ENCODE peak calls at places on chromosomes 5 and 9, in nine cellular contexts. Y, F, I, Z, T, P, O, K and M are unnamed samples.

GRCh38 chr9:86434039-86434726 is 80.0 kb upstream of the TUT7 start:
- DNase-seq in T (peak), Z (no peak), O (no peak), Y (no peak), P (no peak), I (peak), K (peak), F (peak), M (peak)

GRCh38 chr5:64635056-64635686 is 55.1 kb upstream of the SHISAL2B start:
- DNase-seq in O (no peak), Y (no peak), Z (no peak), I (peak), F (peak), T (no peak), K (peak), P (no peak), M (peak)

GRCh38 chr5:151205411-151205810 is 18.5 kb downstream of the CCDC69 start:
- DNase-seq in O (no peak), P (no peak), K (no peak), Z (no peak), T (no peak), F (no peak), I (no peak), Y (no peak), M (no peak)

GRCh38 chr5:9498541-9499497 is 47.1 kb downstream of the SEMA5A start:
- DNase-seq in T (no peak), K (peak), Y (no peak), O (no peak), Z (no peak), P (no peak), I (peak), F (no peak), M (peak)

GRCh38 chr9:132878695-132879064 is at the start of gene SPACA9:
- DNase-seq in P (no peak), T (no peak), F (no peak), K (peak), Z (peak), O (peak), Y (peak), I (no peak), M (peak)

GRCh38 chr9:119365291-119366027 is 3.8 kb downstream of the BRINP1 start:
- DNase-seq in F (no peak), P (no peak), T (peak), O (no peak), Y (no peak), K (peak), Z (no peak), I (no peak), M (peak)

GRCh38 chr9:79757906-79758669 is 186.3 kb downstream of the TLE4 start:
- DNase-seq in O (no peak), K (no peak), P (no peak), F (no peak), Z (no peak), Y (no peak), I (no peak), T (no peak), M (no peak)

GRCh38 chr9:121958530-121958929 is 134.6 kb downstream of the TTLL11 start:
- DNase-seq in Z (no peak), I (peak), F (no peak), P (no peak), K (no peak), O (no peak), T (no peak), Y (no peak), M (no peak)

GRCh38 chr9:76516871-76517270 is 57.9 kb downstream of the GCNT1 start:
- DNase-seq in F (no peak), Y (no peak), Z (no peak), K (no peak), I (no peak), O (no peak), P (no peak), T (no peak), M (no peak)

GRCh38 chr5:121698690-121699089 is 153.0 kb upstream of the FTMT start:
- DNase-seq in Z (no peak), T (no peak), P (no peak), I (no peak), F (no peak), O (no peak), Y (no peak), K (no peak), M (no peak)

GRCh38 chr5:98585661-98586310 is 187.7 kb upstream of the RGMB start:
- DNase-seq in T (no peak), P (no peak), F (no peak), I (no peak), O (no peak), K (no peak), Z (no peak), Y (no peak), M (no peak)

GRCh38 chr9:133979124-133979920 is 12.8 kb downstream of the VAV2 start:
- DNase-seq in T (no peak), I (no peak), O (peak), Y (no peak), P (no peak), K (peak), Z (no peak), F (no peak), M (no peak)

GRCh38 chr5:142576303-142576702 is 109.6 kb downstream of the FGF1 start:
- DNase-seq in P (no peak), O (no peak), Z (no peak), K (no peak), Y (no peak), I (no peak), T (no peak), F (no peak), M (no peak)

GRCh38 chr5:64330728-64331231 is 165.1 kb downstream of the RNF180 start:
- DNase-seq in I (no peak), O (peak), F (no peak), Y (no peak), K (no peak), Z (no peak), P (no peak), T (no peak), M (no peak)

GRCh38 chr5:34891981-34892380 is 23.3 kb downstream of the RAD1 start:
- DNase-seq in Y (no peak), T (no peak), O (no peak), F (no peak), P (no peak), Z (no peak), K (no peak), I (no peak), M (no peak)